ENCODE peak calls at places on chromosomes 16 and 17, in nine cellular contexts. A is HuH-7; Q is NCI-H1436; V is CD8-positive, alpha-beta memory T cell; M is psoas muscle; B is upper lobe of right lung; F is left colon; K is tibial artery; G is AG09319. C is an unnamed sample.
A peak's percentile ranks its signal among the peaks of the same experiment; 100 is the strongest.

GRCh38 chr17:82338858-82339633 is 5.5 kb upstream of the SECTM1 start:
- DNase-seq in G (no peak), K (no peak), A (no peak), F (peak; percentile 66), B (no peak), Q (no peak), M (no peak), V (no peak), C (no peak)

GRCh38 chr17:15210247-15210646 is 54.9 kb downstream of the PMP22 start:
- DNase-seq in A (no peak), K (no peak), B (no peak), V (no peak), F (no peak), G (no peak), M (no peak), Q (no peak), C (no peak)

GRCh38 chr17:42706732-42707131 is 24.4 kb downstream of the CNTNAP1 start:
- DNase-seq in G (no peak), B (no peak), V (peak; percentile 54), M (no peak), K (no peak), F (no peak), Q (no peak), A (no peak), C (no peak)

GRCh38 chr16:30076276-30076791 is 540 bp downstream of the PPP4C start:
- DNase-seq in B (no peak), M (peak; percentile 38), V (no peak), A (no peak), Q (no peak), G (no peak), F (peak; percentile 48), K (no peak), C (peak; percentile 63)

GRCh38 chr16:56682703-56683397 is 580 bp downstream of the MT1X start:
- DNase-seq in B (no peak), Q (no peak), G (no peak), A (no peak), F (peak; percentile 32), M (peak; percentile 33), V (no peak), K (no peak), C (no peak)

GRCh38 chr17:66737524-66737923 is 97.4 kb upstream of the CACNG5 start:
- DNase-seq in B (no peak), Q (no peak), F (no peak), K (no peak), V (no peak), M (no peak), A (no peak), G (peak; percentile 35), C (no peak)

GRCh38 chr16:27400751-27401620 is 988 bp upstream of the IL21R start:
- DNase-seq in V (no peak), A (no peak), K (no peak), G (no peak), F (no peak), M (no peak), B (no peak), Q (no peak), C (no peak)

GRCh38 chr17:57372156-57372555 is 115.8 kb downstream of the MSI2 start:
- DNase-seq in B (no peak), G (no peak), K (no peak), M (no peak), V (no peak), F (no peak), Q (no peak), A (peak; percentile 45), C (no peak)

GRCh38 chr17:73342057-73342522 is 30.3 kb upstream of the CDC42EP4 start:
- DNase-seq in F (peak; percentile 53), B (peak; percentile 76), M (no peak), Q (peak; percentile 65), G (peak; percentile 84), A (no peak), V (no peak), K (peak; percentile 64), C (no peak)

GRCh38 chr16:21628772-21629171 is 23.6 kb downstream of the IGSF6 start:
- DNase-seq in K (no peak), B (no peak), Q (no peak), F (no peak), M (no peak), A (no peak), G (no peak), V (no peak), C (no peak)

GRCh38 chr16:3094289-3095027 is 4.6 kb downstream of the ZSCAN10 start:
- DNase-seq in G (no peak), K (no peak), B (no peak), Q (peak; percentile 27), M (no peak), A (peak; percentile 69), F (peak; percentile 55), V (peak; percentile 50), C (no peak)

GRCh38 chr17:47239663-47240374 is 13.8 kb upstream of the ITGB3 start:
- DNase-seq in B (no peak), Q (peak; percentile 68), F (peak; percentile 50), M (peak; percentile 79), K (peak; percentile 93), V (no peak), G (peak; percentile 85), A (no peak), C (peak; percentile 66)

GRCh38 chr17:4880850-4881249 is 18.5 kb upstream of the C17orf107 start:
- DNase-seq in G (no peak), K (no peak), M (no peak), Q (no peak), B (no peak), A (no peak), V (no peak), F (no peak), C (no peak)

GRCh38 chr16:30997000-30997886 is 12.2 kb downstream of the HSD3B7 start:
- DNase-seq in K (peak; percentile 81), G (peak; percentile 24), M (peak; percentile 88), B (peak; percentile 92), F (peak; percentile 89), A (peak; percentile 90), V (peak; percentile 65), Q (peak; percentile 30), C (peak; percentile 94)

GRCh38 chr17:8072727-8073461 is 14.6 kb downstream of the ALOX12B start:
- DNase-seq in A (no peak), F (no peak), G (no peak), M (no peak), Q (no peak), V (no peak), B (no peak), K (no peak), C (no peak)

GRCh38 chr17:51119415-51120356 is 982 bp downstream of the SPAG9 start:
- DNase-seq in B (peak; percentile 78), F (peak; percentile 63), K (peak; percentile 43), G (no peak), A (peak; percentile 49), V (peak; percentile 24), M (peak; percentile 48), Q (peak; percentile 25), C (peak; percentile 61)

GRCh38 chr16:15613676-15614075 is 29.3 kb downstream of the MARF1 start:
- DNase-seq in K (no peak), B (no peak), M (no peak), G (no peak), A (no peak), F (no peak), Q (no peak), V (no peak), C (no peak)

GRCh38 chr17:74177018-74177450 is 26.4 kb upstream of the RPL38 start:
- DNase-seq in A (no peak), G (no peak), Q (no peak), F (no peak), M (no peak), K (no peak), V (no peak), B (no peak), C (no peak)

GRCh38 chr17:12047977-12048376 is 27.3 kb downstream of the MAP2K4 start:
- DNase-seq in V (no peak), Q (no peak), A (no peak), F (no peak), M (no peak), K (no peak), B (no peak), G (no peak), C (no peak)

GRCh38 chr16:24670623-24671454 is 58.6 kb upstream of the TNRC6A start:
- DNase-seq in G (peak; percentile 58), M (peak; percentile 49), K (peak; percentile 76), Q (peak; percentile 66), F (peak; percentile 6), V (no peak), A (no peak), B (peak; percentile 63), C (no peak)

GRCh38 chr17:28738680-28739384 is 5.0 kb upstream of the TRAF4 start:
- DNase-seq in K (no peak), A (no peak), G (no peak), B (no peak), Q (no peak), F (peak; percentile 42), M (no peak), V (no peak), C (no peak)

GRCh38 chr16:19294156-19294649 is 8.7 kb downstream of the CLEC19A start:
- DNase-seq in M (peak; percentile 49), B (peak; percentile 81), F (peak; percentile 29), Q (no peak), A (no peak), G (no peak), V (no peak), K (peak; percentile 81), C (peak; percentile 66)

GRCh38 chr16:66619036-66619435 is 14.5 kb downstream of the CMTM3 start:
- DNase-seq in M (no peak), A (no peak), G (no peak), K (no peak), F (no peak), Q (no peak), V (no peak), B (no peak), C (no peak)

GRCh38 chr17:16033729-16034349 is 34.2 kb downstream of the TTC19 start:
- DNase-seq in B (peak; percentile 67), M (no peak), F (no peak), V (no peak), Q (no peak), K (no peak), A (no peak), G (no peak), C (no peak)

GRCh38 chr17:51718945-51719344 is 439.6 kb downstream of the CA10 start:
- DNase-seq in G (no peak), A (no peak), B (no peak), M (no peak), F (no peak), K (no peak), V (no peak), Q (no peak), C (no peak)

GRCh38 chr17:733743-734142 is 1.3 kb downstream of the TLCD3A start:
- DNase-seq in G (no peak), M (no peak), B (no peak), A (no peak), V (no peak), Q (no peak), F (no peak), K (no peak), C (no peak)

GRCh38 chr16:76226481-76226880 is 50.7 kb upstream of the CNTNAP4 start:
- DNase-seq in B (no peak), Q (no peak), A (no peak), V (no peak), F (no peak), G (no peak), K (no peak), M (no peak), C (no peak)

GRCh38 chr16:49150341-49150740 is 131.3 kb downstream of the CBLN1 start:
- DNase-seq in A (no peak), V (no peak), F (no peak), B (no peak), G (no peak), Q (peak; percentile 80), M (no peak), K (no peak), C (no peak)

GRCh38 chr16:73886378-73886777 is 410.2 kb upstream of the PSMD7 start:
- DNase-seq in G (no peak), V (no peak), B (no peak), K (no peak), M (no peak), F (no peak), A (no peak), Q (no peak), C (no peak)

GRCh38 chr17:29567362-29568330 is 809 bp upstream of the ABHD15 start:
- DNase-seq in Q (peak; percentile 70), B (peak; percentile 90), G (no peak), M (peak; percentile 66), V (peak; percentile 72), K (peak; percentile 62), F (peak; percentile 82), A (peak; percentile 80), C (peak; percentile 72)

GRCh38 chr17:17493249-17493985 is 2.8 kb downstream of the RASD1 start:
- DNase-seq in Q (no peak), V (no peak), G (no peak), K (no peak), F (peak; percentile 71), M (no peak), A (no peak), B (peak; percentile 67), C (no peak)

C was measured in right lobe of liver.